ENCODE peak calls at places on chromosomes 16 and 17, in ten cellular contexts. Y is fibroblast of mammary gland, U is fibroblast of pulmonary artery, F is astrocyte of the spinal cord, O is DND-41, R is AG04450, V is colonic mucosa, M is A549, N is thoracic aorta, Z is body of pancreas. W is an unnamed sample.

GRCh38 chr17:78442648-78443128 is 64.2 kb downstream of the PGS1 start:
- DNase-seq in N (peak; percentile 31), V (peak; percentile 39), Z (no peak), R (peak; percentile 34), O (no peak), Y (peak; percentile 46), M (no peak), U (peak; percentile 94), F (peak; percentile 20), W (no peak)

GRCh38 chr17:32514587-32514986 is 27.8 kb downstream of the CDK5R1 start:
- DNase-seq in N (no peak), V (no peak), R (no peak), U (no peak), M (no peak), F (no peak), Z (no peak), O (no peak), Y (no peak), W (no peak)

GRCh38 chr17:55348749-55349354 is 72.8 kb downstream of the MMD start:
- DNase-seq in R (peak; percentile 8), V (peak; percentile 46), N (no peak), Y (peak; percentile 45), O (peak; percentile 60), Z (peak; percentile 47), F (peak; percentile 60), U (peak; percentile 65), M (peak; percentile 66), W (no peak)

GRCh38 chr16:81451753-81452680 is 7.4 kb downstream of the CMIP start:
- DNase-seq in O (peak; percentile 39), U (peak; percentile 52), M (no peak), Y (no peak), Z (no peak), N (no peak), V (peak; percentile 70), R (no peak), F (no peak), W (no peak)

GRCh38 chr16:70496513-70496912 is 26.8 kb downstream of the COG4 start:
- DNase-seq in F (no peak), U (no peak), N (no peak), M (no peak), Y (no peak), V (no peak), O (no peak), R (no peak), Z (no peak), W (no peak)

GRCh38 chr16:70402916-70403659 is 35.8 kb downstream of the ST3GAL2 start:
- DNase-seq in Z (no peak), M (no peak), O (no peak), F (no peak), V (no peak), Y (peak; percentile 63), N (no peak), U (peak; percentile 72), R (no peak), W (no peak)

GRCh38 chr17:70810609-70811008 is 641.3 kb downstream of the KCNJ2 start:
- DNase-seq in O (no peak), R (peak; percentile 32), N (no peak), Y (no peak), F (no peak), V (no peak), Z (no peak), M (no peak), U (peak; percentile 72), W (no peak)

GRCh38 chr16:27839419-27839818 is 224.1 kb downstream of the GSG1L start:
- DNase-seq in Y (no peak), N (no peak), U (peak; percentile 2), F (no peak), V (no peak), Z (no peak), R (no peak), O (no peak), M (no peak), W (no peak)

GRCh38 chr16:74309789-74310781 is 13.5 kb downstream of the PSMD7 start:
- DNase-seq in N (no peak), Z (peak; percentile 38), V (peak; percentile 30), U (peak; percentile 69), R (peak; percentile 23), O (peak; percentile 41), M (peak; percentile 65), Y (peak; percentile 69), F (peak; percentile 55), W (peak; percentile 41)

GRCh38 chr16:16992986-16993783 is 477.6 kb downstream of the XYLT1 start:
- DNase-seq in Y (no peak), M (no peak), R (no peak), Z (no peak), V (no peak), U (no peak), O (no peak), F (no peak), N (no peak), W (no peak)

GRCh38 chr16:14497245-14498082 is 132.6 kb downstream of the PARN start:
- DNase-seq in U (no peak), F (no peak), V (no peak), O (no peak), R (no peak), N (no peak), Z (no peak), Y (no peak), M (no peak), W (no peak)

GRCh38 chr17:74442670-74443515 is 11.0 kb downstream of the GPRC5C start:
- DNase-seq in R (no peak), M (peak; percentile 66), F (no peak), O (no peak), Y (peak; percentile 75), V (peak; percentile 94), Z (peak; percentile 98), N (peak; percentile 67), U (peak; percentile 63), W (no peak)

GRCh38 chr17:44898768-44899073 is 524 bp downstream of the EFTUD2 start:
- DNase-seq in M (no peak), O (peak; percentile 47), Z (no peak), Y (peak; percentile 57), F (no peak), V (peak; percentile 46), R (no peak), U (peak; percentile 40), N (no peak), W (no peak)

GRCh38 chr16:20875358-20875656 is 24.9 kb downstream of the DCUN1D3 start:
- DNase-seq in F (no peak), R (no peak), V (no peak), N (no peak), M (no peak), Z (no peak), Y (no peak), O (no peak), U (no peak), W (no peak)

GRCh38 chr16:2053897-2054296 is 6.1 kb downstream of the TSC2 start:
- DNase-seq in R (no peak), V (no peak), U (no peak), Z (no peak), M (no peak), F (no peak), N (no peak), Y (no peak), O (no peak), W (no peak)
- TF ChIP-seq CTCF in R (no peak), V (no peak), U (no peak), Z (no peak), M (no peak), F (no peak), N (no peak), Y (no peak), O (no peak), W (no peak)

GRCh38 chr17:67375054-67375427 is 2.0 kb upstream of the PITPNC1 start:
- DNase-seq in O (no peak), V (no peak), R (no peak), Z (no peak), M (no peak), F (no peak), Y (no peak), U (no peak), N (no peak), W (no peak)
- H3K4me3 ChIP-seq in O (no peak overlapping the region), V (no peak overlapping the region), R (no peak overlapping the region), Z (no peak overlapping the region), M (no peak overlapping the region), F (no peak overlapping the region), Y (no peak overlapping the region), U (no peak overlapping the region), N (no peak overlapping the region), W (no peak overlapping the region)

DNA sequence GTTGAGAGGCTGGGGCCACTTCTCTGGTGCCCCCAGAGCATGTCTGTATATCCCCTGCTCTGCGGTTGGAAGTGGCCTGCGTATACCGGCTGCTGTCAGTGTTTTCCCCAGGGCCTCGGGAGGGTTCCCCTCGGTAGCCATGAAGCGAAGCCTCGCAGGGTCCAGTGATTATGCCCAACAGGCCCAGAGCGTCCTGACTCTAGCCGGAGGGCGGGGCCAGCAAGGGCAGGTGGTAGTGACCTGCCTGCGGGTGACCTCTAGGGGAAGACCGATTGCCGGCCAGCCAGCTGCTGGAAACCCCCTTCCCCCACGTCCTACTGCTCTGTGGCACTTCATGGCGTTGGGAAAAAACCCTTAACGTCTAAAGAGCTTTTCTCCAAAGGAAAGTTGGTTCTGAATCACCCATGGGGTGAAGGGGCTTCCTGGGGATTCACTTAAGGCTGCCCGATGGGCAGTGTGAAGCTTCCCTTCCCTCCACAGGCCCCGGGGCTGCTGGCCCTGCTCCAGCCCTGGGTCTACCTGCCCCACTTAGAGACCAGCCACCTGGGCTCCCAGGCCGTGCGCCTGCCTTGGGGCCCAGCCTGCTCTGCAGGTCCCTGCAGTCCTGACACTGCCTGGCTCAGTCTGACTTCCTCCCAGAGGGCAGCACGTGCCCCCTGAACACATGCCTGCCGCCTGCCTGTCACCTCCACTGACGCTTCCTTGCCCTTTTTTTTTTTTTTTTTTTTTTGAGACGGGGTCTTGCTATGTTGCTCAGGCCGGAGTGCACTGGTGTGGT is 72.8 kb downstream of the SOCS1 start:
- DNase-seq in Y (no peak), U (no peak), R (no peak), N (no peak), Z (no peak), O (no peak), F (no peak), M (no peak), V (no peak), W (no peak)
- TF ChIP-seq CTCF in Y (no peak), U (no peak), R (no peak), N (no peak), Z (no peak), O (no peak), F (no peak), M (no peak), V (no peak), W (no peak)

GRCh38 chr16:67163903-67164558 is 514 bp upstream of the HSF4 start:
- DNase-seq in O (no peak), N (no peak), R (no peak), Y (no peak), Z (no peak), U (no peak), M (no peak), V (peak; percentile 52), F (no peak), W (no peak)

GRCh38 chr16:67164599-67165061 is at the start of gene HSF4:
- DNase-seq in Z (no peak), M (no peak), O (no peak), N (no peak), F (no peak), V (peak; percentile 78), R (no peak), U (no peak), Y (no peak), W (no peak)

GRCh38 chr16:67166883-67167168 is 2.3 kb downstream of the HSF4 start:
- DNase-seq in V (no peak), U (no peak), N (no peak), M (no peak), R (no peak), F (no peak), Y (no peak), Z (no peak), O (no peak), W (no peak)

GRCh38 chr16:67166035-67166882 is 1.7 kb downstream of the HSF4 start:
- DNase-seq in N (no peak), V (no peak), Z (no peak), U (no peak), R (no peak), Y (no peak), M (no peak), O (no peak), F (no peak), W (no peak)

GRCh38 chr16:67165121-67166034 is 833 bp downstream of the HSF4 start:
- DNase-seq in Y (no peak), O (no peak), F (no peak), R (no peak), N (no peak), Z (no peak), V (no peak), U (no peak), M (no peak), W (no peak)
- H3K4me3 ChIP-seq in Y (no peak overlapping the region), O (no peak overlapping the region), F (no peak overlapping the region), R (no peak overlapping the region), N (peak overlapping the region; percentile 75), Z (no peak overlapping the region), V (no peak overlapping the region), U (no peak overlapping the region), M (no peak overlapping the region), W (no peak overlapping the region)

W was measured in HFF-Myc.